ENCODE peak calls at places on chromosome 1, in four cellular contexts. G, M, L and N are unnamed samples.
A peak's percentile ranks its signal among the peaks of the same experiment; 100 is the strongest.

GRCh38 chr1:52676249-52676903 is 21.8 kb downstream of the COA7 start:
- DNase-seq in G (no peak), M (peak; percentile 64), L (peak; percentile 94), N (no peak)

GRCh38 chr1:47487826-47488450 is 50.1 kb downstream of the FOXD2 start:
- DNase-seq in G (no peak), M (no peak), L (no peak), N (no peak)

GRCh38 chr1:50929376-50929958 is 30.6 kb downstream of the FAF1 start:
- DNase-seq in G (peak; percentile 56), M (no peak), L (no peak), N (peak; percentile 32)

GRCh38 chr1:52296345-52296744 is 69.7 kb downstream of the CC2D1B start:
- DNase-seq in G (peak; percentile 68), M (no peak), L (no peak), N (peak; percentile 46)

GRCh38 chr1:180515857-180516388 is 13.5 kb upstream of the ACBD6 start:
- DNase-seq in G (peak; percentile 87), M (peak; percentile 65), L (peak; percentile 61), N (peak; percentile 57)

GRCh38 chr1:30652151-30652915 is 71.1 kb downstream of the MATN1 start:
- DNase-seq in G (no peak), M (no peak), L (no peak), N (no peak)

GRCh38 chr1:233700338-233700737 is 86.4 kb downstream of the KCNK1 start:
- DNase-seq in G (no peak), M (no peak), L (no peak), N (no peak)

GRCh38 chr1:115790356-115790755 is 21.8 kb upstream of the CASQ2 start:
- DNase-seq in G (no peak), M (no peak), L (no peak), N (no peak)

GRCh38 chr1:37556712-37557196 is at the start of gene DNALI1:
- DNase-seq in G (peak; percentile 92), M (peak; percentile 76), L (peak; percentile 92), N (peak; percentile 74)

GRCh38 chr1:232576537-232576936 is 53.4 kb downstream of the SIPA1L2 start:
- DNase-seq in G (no peak), M (no peak), L (no peak), N (no peak)

GRCh38 chr1:182643699-182644098 is 39.5 kb upstream of the RGS16 start:
- DNase-seq in G (no peak), M (no peak), L (no peak), N (no peak)

GRCh38 chr1:202084791-202085681 is 37.7 kb upstream of the GPR37L1 start:
- DNase-seq in G (no peak), M (no peak), L (no peak), N (no peak)

GRCh38 chr1:166975361-166976129 is at the start of gene ILDR2:
- DNase-seq in G (peak; percentile 44), M (peak; percentile 26), L (peak; percentile 66), N (peak; percentile 23)

GRCh38 chr1:98086796-98087195 is 166.0 kb upstream of the DPYD start:
- DNase-seq in G (peak; percentile 95), M (no peak), L (no peak), N (peak; percentile 100)

GRCh38 chr1:35899941-35900340 is 16.9 kb downstream of the AGO1 start:
- DNase-seq in G (no peak), M (no peak), L (no peak), N (no peak)

GRCh38 chr1:214615111-214615510 is 12.1 kb downstream of the CENPF start:
- DNase-seq in G (no peak), M (no peak), L (no peak), N (peak; percentile 55)

GRCh38 chr1:46183119-46183842 is 7.0 kb upstream of the P3R3URF start:
- DNase-seq in G (peak; percentile 91), M (peak; percentile 78), L (peak; percentile 94), N (peak; percentile 89)

GRCh38 chr1:97902067-97902466 is 18.8 kb downstream of the DPYD start:
- DNase-seq in G (no peak), M (no peak), L (no peak), N (no peak)

GRCh38 chr1:95309031-95309459 is 75.0 kb downstream of the RWDD3 start:
- DNase-seq in G (peak; percentile 44), M (no peak), L (no peak), N (peak; percentile 12)

GRCh38 chr1:41046347-41046775 is 24.8 kb upstream of the SLFNL1 start:
- DNase-seq in G (no peak), M (no peak), L (no peak), N (no peak)

GRCh38 chr1:16043950-16044349 is 368 bp downstream of the CLCNKB start:
- DNase-seq in G (no peak), M (no peak), L (no peak), N (no peak)

GRCh38 chr1:61337037-61337436 is 254.7 kb downstream of the NFIA start:
- DNase-seq in G (no peak), M (no peak), L (no peak), N (no peak)

GRCh38 chr1:64917328-64917861 is 49.0 kb downstream of the JAK1 start:
- DNase-seq in G (peak; percentile 91), M (peak; percentile 78), L (peak; percentile 72), N (peak; percentile 99)
- H3K27ac ChIP-seq in G (peak overlapping the region; percentile 96), M (peak overlapping the region; percentile 19), L (peak overlapping the region; percentile 44), N (peak overlapping the region; percentile 93)

GRCh38 chr1:79235221-79236002 is 228.9 kb upstream of the ADGRL4 start:
- DNase-seq in G (peak; percentile 1), M (no peak), L (no peak), N (peak; percentile 29)
- H3K9me3 ChIP-seq in G (no peaks in the 10 kb centered on the region), M (no peaks in the 10 kb centered on the region), L (no peaks in the 10 kb centered on the region), N (no peaks in the 10 kb centered on the region)

GRCh38 chr1:58577676-58578073 is 623 bp upstream of the TACSTD2 start:
- DNase-seq in G (no peak), M (no peak), L (no peak), N (no peak)

GRCh38 chr1:58575831-58576726 is 973 bp downstream of the TACSTD2 start:
- DNase-seq in G (no peak), M (no peak), L (no peak), N (no peak)

GRCh38 chr1:58573705-58574591 is 3.1 kb downstream of the TACSTD2 start:
- DNase-seq in G (no peak), M (no peak), L (no peak), N (no peak)

GRCh38 chr1:58574816-58575215 is 2.2 kb downstream of the TACSTD2 start:
- DNase-seq in G (no peak), M (no peak), L (no peak), N (no peak)

GRCh38 chr1:58576727-58577675 is at the start of gene TACSTD2:
- DNase-seq in G (peak; percentile 18), M (peak; percentile 25), L (peak; percentile 48), N (no peak)
- H3K4me3 ChIP-seq in G (peak within 1 kb of the TSS; percentile 58), M (peak within 1 kb of the TSS; percentile 50), L (peak within 1 kb of the TSS; percentile 58), N (peak within 1 kb of the TSS; percentile 39)

GRCh38 chr1:117600966-117601365 is 4.9 kb upstream of the TENT5C start:
- DNase-seq in G (no peak), M (no peak), L (no peak), N (peak; percentile 87)
- H3K27ac ChIP-seq in G (no peak overlapping the region), M (peak overlapping the region; percentile 28), L (peak overlapping the region; percentile 88), N (no peak overlapping the region)

GRCh38 chr1:17759114-17759513 is 4.0 kb downstream of the ACTL8 start:
- DNase-seq in G (no peak), M (no peak), L (no peak), N (no peak)
- H3K9me3 ChIP-seq in G (peaks cover 42% of the 10 kb centered on the region), M (peaks cover 62% of the 10 kb centered on the region), L (peaks cover 29% of the 10 kb centered on the region), N (peaks cover 22% of the 10 kb centered on the region)

DNA sequence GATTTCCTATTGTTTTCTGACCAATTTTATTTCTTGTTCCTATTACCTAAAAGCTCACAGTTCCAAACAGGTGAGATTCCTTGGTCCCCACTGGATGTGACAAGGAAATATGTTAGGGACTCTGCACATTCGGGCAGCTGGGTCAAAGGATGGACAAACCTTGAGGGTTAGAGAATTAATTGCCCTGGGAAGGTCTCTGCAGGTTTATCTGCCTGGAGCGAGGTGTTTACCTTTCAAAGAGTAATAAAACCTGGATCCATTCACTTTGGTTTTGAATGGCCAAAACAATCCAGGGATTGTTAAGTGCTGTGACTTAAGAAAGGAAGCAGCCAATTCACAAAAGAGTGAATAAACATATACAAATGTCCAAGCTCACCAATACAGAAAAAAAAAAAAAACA is 33.6 kb upstream of the RAB4A start:
- DNase-seq in G (no peak), M (no peak), L (no peak), N (no peak)
- H3K4me3 ChIP-seq in G (no peak overlapping the region), M (no peak overlapping the region), L (no peak overlapping the region), N (no peak overlapping the region)